ENCODE peak calls at places on chromosomes 2 and 18, in four cellular contexts. One of them, this sample, is unnamed. For H3K79me2, the result is how much of the 10 kb centered on the place peaks cover.

GRCh38 chr2:126669772-126670171 is 13.8 kb downstream of the GYPC start:
- DNase-seq in H9: no peak
- DNase-seq in H1: no peak
- DNase-seq in GM23338: no peak
- DNase-seq in this sample: no peak

GRCh38 chr2:134284119-134284670 is 30.3 kb downstream of the MGAT5 start:
- DNase-seq in H1: no peak
- DNase-seq in H9: no peak
- DNase-seq in GM23338: no peak
- DNase-seq in this sample: no peak

GRCh38 chr2:144357623-144358400 is 162.1 kb downstream of the ZEB2 start:
- DNase-seq in H9: no peak
- DNase-seq in GM23338: no peak
- DNase-seq in H1: no peak
- DNase-seq in this sample: no peak

GRCh38 chr2:200172944-200173481 is 133.5 kb upstream of the SPATS2L start:
- DNase-seq in H9: no peak
- DNase-seq in GM23338: no peak
- DNase-seq in H1: no peak
- DNase-seq in this sample: no peak

GRCh38 chr2:121171625-121172119 is 113.3 kb downstream of the TFCP2L1 start:
- DNase-seq in GM23338: no peak
- DNase-seq in H9: no peak
- DNase-seq in H1: no peak
- DNase-seq in this sample: no peak

GRCh38 chr2:61713457-61713856 is 140.4 kb downstream of the FAM161A start:
- DNase-seq in H1: no peak
- DNase-seq in GM23338: no peak
- DNase-seq in H9: no peak
- DNase-seq in this sample: no peak

GRCh38 chr2:85913854-85914524 is 25.2 kb upstream of the ST3GAL5 start:
- DNase-seq in H1: no peak
- DNase-seq in H9: no peak
- DNase-seq in GM23338: no peak
- DNase-seq in this sample: no peak

GRCh38 chr18:42187611-42188378 is 232.8 kb downstream of the PIK3C3 start:
- DNase-seq in GM23338: no peak
- DNase-seq in H1: no peak
- DNase-seq in H9: no peak
- DNase-seq in this sample: no peak

GRCh38 chr2:17821080-17821479 is 4.8 kb downstream of the MSGN1 start:
- DNase-seq in H9: no peak
- DNase-seq in GM23338: no peak
- DNase-seq in H1: no peak
- DNase-seq in this sample: no peak

GRCh38 chr2:55771612-55772011 is 78.0 kb upstream of the PNPT1 start:
- DNase-seq in H9: no peak
- DNase-seq in H1: no peak
- DNase-seq in GM23338: peak
- DNase-seq in this sample: peak

GRCh38 chr2:172931256-172931894 is 144.3 kb upstream of the MAP3K20 start:
- DNase-seq in GM23338: peak
- DNase-seq in H9: no peak
- DNase-seq in H1: no peak
- DNase-seq in this sample: peak

GRCh38 chr2:175003875-175004729 is 1.1 kb downstream of the CHN1 start:
- DNase-seq in GM23338: peak
- DNase-seq in H1: no peak
- DNase-seq in H9: peak
- DNase-seq in this sample: peak

GRCh38 chr2:207529330-207530159 is at the start of gene CREB1:
- DNase-seq in H1: peak
- DNase-seq in GM23338: peak
- DNase-seq in H9: peak
- DNase-seq in this sample: peak
- H3K79me2 ChIP-seq in H1: under half
- H3K79me2 ChIP-seq in GM23338: under half
- H3K79me2 ChIP-seq in H9: under half
- H3K79me2 ChIP-seq in this sample: under half

DNA sequence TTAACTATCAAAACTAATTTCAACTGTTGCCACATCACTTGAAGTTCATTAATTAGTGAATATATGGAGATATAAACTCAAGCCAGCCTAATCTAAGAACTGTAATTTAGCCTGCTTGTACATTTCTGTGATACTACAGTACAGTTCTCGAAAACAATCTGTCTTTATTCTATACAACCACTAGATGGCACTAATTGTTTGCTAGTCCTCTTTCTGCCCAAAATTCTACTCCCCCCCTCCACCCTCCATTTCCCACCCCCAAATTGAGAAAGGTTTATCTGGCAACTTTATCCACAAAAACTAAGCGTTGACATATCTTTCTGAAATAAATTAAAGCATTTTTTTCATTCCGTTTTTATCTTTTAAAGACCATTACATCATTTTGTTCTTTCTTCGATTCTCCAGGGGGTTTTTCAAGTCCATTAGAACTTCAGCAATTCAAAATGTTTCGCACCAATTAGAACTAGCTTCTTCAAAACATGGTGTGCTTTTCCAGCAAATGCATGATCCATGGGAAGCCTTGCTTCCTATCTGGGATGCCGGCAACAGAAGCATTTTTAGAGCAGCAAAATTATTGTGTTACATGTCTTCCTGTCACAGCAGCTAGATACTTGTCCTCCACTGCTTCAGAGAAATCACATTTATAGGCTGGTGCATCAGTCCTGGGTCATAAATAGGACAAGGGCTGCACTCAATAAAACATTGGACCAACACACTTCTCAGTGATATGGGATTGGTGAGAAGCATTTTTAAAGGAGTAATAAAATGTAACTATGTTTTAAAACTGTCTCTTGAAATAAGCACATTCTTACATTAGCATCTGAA is 241.3 kb downstream of the PAX3 start:
- DNase-seq in H1: no peak
- DNase-seq in H9: no peak
- DNase-seq in GM23338: peak
- DNase-seq in this sample: peak
- TF ChIP-seq CTCF in H1: no peak
- TF ChIP-seq CTCF in H9: peak
- TF ChIP-seq CTCF in GM23338: peak
- TF ChIP-seq CTCF in this sample: peak

GRCh38 chr2:150475479-150476212 is 11.8 kb downstream of the RND3 start:
- DNase-seq in H9: no peak
- DNase-seq in H1: no peak
- DNase-seq in GM23338: no peak
- DNase-seq in this sample: no peak
- H3K79me2 ChIP-seq in H9: under half
- H3K79me2 ChIP-seq in H1: under half
- H3K79me2 ChIP-seq in GM23338: half or more
- H3K79me2 ChIP-seq in this sample: under half

GRCh38 chr18:74179623-74180199 is 31.4 kb downstream of the TIMM21 start:
- DNase-seq in GM23338: no peak
- DNase-seq in H9: no peak
- DNase-seq in H1: no peak
- DNase-seq in this sample: no peak
- TF ChIP-seq CTCF in GM23338: no peak
- TF ChIP-seq CTCF in H9: no peak
- TF ChIP-seq CTCF in H1: no peak
- TF ChIP-seq CTCF in this sample: no peak

DNA sequence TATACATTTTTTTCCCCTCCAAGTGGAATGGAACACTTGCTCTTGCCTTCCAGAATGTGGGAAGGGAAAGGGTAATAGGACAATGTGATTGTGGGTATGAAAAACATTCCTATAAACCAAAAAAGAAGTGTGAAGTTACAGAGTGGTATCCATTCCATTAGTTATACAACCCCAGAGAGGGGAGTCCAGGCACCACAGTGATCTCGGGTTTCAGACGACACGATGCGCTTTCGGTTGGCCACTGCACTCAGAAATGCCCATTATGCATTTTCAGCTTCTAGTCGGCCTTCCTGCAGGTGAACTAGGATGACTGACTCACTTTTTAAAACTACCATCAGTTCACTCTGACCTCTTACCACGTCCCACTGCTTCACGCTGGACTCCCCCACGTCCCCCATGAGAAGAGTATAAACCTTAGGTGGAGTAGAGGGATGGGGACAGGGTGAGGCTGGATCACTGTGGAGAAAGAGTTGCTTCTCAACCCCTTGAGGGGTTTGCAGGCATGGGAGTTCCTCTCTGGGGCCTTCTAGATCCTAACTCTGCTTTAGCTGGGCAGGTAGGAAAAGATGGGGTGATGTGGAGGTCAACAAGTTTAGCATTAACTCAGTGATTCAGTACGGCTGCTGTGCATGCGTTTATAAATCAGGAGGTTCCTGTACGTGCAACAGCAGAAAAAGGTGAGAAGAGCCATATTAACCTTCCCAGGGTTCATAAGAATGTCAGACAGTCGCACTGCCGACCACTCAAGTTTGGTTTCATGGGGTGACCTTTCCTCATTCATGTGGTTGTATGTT is 50.5 kb downstream of the ZNF532 start:
- DNase-seq in GM23338: peak
- DNase-seq in H1: no peak
- DNase-seq in H9: no peak
- DNase-seq in this sample: no peak
- H3K79me2 ChIP-seq in GM23338: half or more
- H3K79me2 ChIP-seq in H1: under half
- H3K79me2 ChIP-seq in H9: half or more
- H3K79me2 ChIP-seq in this sample: half or more

DNA sequence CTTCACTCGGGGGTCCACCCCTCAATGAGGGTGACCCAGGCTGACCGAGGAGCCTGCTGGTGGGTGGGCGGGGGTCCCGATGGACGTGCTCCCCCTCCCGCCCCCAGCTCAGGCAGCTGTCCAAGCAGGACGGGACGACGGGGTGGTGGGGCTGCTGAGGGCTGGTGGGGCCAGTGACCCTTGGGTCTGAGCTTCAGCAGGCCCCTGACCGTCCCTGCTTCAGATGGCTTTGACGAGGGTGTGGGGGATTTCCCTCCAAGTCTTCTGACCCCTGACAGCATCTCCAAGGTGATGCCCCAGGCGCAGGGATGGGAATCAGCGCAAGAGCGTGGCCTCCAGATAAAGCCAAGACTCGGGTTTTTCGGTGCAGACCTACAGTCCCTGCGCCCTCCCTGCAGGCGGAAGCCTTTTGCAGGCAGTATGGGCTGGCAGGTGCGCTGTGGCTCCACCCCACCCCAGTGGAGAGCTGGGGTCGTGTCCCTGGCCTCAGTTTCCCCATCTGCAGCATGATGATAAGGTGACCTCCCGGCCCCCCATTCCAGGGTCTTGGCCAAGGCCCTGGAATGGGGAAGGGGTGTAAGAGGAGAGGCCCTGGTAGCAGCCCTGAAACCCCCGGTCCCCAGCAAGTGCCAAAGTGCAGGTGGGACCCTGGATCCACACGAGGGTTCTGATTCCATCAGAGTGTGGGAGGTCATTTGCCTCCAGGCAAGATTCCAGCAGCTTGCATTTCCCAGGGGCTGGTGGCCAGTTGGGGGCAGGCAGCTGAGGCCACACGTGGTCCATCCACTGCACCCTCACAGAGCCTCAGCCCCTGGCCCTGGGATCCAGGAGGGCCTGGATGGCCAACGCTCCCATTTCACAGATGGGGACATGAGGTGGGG is 8.7 kb downstream of the CROCC2 start:
- DNase-seq in GM23338: no peak
- DNase-seq in H1: no peak
- DNase-seq in H9: no peak
- DNase-seq in this sample: no peak
- TF ChIP-seq CTCF in GM23338: no peak
- TF ChIP-seq CTCF in H1: no peak
- TF ChIP-seq CTCF in H9: peak
- TF ChIP-seq CTCF in this sample: peak

GRCh38 chr18:63155910-63156773 is 163.4 kb downstream of the BCL2 start:
- DNase-seq in GM23338: no peak
- DNase-seq in H1: no peak
- DNase-seq in H9: no peak
- DNase-seq in this sample: no peak

GRCh38 chr18:63159590-63159989 is 160.0 kb downstream of the BCL2 start:
- DNase-seq in H1: no peak
- DNase-seq in GM23338: no peak
- DNase-seq in H9: no peak
- DNase-seq in this sample: no peak

GRCh38 chr18:63158676-63159291 is 160.8 kb downstream of the BCL2 start:
- DNase-seq in H9: no peak
- DNase-seq in H1: no peak
- DNase-seq in GM23338: no peak
- DNase-seq in this sample: no peak

GRCh38 chr18:63158012-63158631 is 161.4 kb downstream of the BCL2 start:
- DNase-seq in H9: no peak
- DNase-seq in H1: no peak
- DNase-seq in GM23338: no peak
- DNase-seq in this sample: no peak

DNA sequence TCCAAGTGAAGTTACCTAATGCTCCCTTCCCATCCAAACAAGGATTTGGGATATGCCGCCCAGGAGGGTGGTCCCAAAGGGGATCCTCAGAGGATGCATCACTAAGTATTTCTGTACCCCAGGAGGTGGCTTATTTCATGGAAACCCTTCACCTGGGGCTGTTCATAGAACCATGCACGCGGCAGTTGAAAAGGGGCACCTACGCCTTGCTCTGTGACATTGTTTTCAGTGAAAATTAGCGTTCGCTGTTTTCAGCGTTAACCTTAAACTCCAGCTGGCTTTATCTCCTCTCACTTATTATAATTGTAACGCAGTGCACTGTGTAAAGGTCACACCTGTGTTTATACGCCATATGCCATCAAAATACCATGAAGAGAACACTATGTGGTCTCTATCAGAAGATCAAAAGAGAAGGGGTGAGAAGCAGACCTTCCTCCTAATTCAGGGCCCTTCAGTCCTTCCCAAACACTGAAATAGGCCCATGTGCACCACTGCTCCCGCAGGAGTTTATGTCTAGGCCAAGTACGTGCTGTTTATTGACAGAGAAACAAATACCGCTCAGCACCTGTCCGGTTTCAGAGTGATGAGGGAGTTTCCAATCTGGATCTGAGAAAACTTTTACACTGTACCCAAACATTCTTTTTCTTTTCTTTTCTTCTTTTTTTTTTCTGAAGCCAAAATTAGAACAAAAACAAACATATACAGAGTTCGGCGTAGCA is 162.1 kb downstream of the BCL2 start:
- DNase-seq in H1: no peak
- DNase-seq in H9: no peak
- DNase-seq in GM23338: no peak
- DNase-seq in this sample: no peak
- H3K79me2 ChIP-seq in H1: under half
- H3K79me2 ChIP-seq in H9: under half
- H3K79me2 ChIP-seq in GM23338: under half
- H3K79me2 ChIP-seq in this sample: under half

GRCh38 chr18:25420091-25420490 is 68.1 kb upstream of the ZNF521 start:
- DNase-seq in H9: no peak
- DNase-seq in H1: no peak
- DNase-seq in GM23338: no peak
- DNase-seq in this sample: no peak
- TF ChIP-seq CTCF in H9: no peak
- TF ChIP-seq CTCF in H1: no peak
- TF ChIP-seq CTCF in GM23338: no peak
- TF ChIP-seq CTCF in this sample: no peak

GRCh38 chr2:164771897-164772296 is 69.7 kb downstream of the COBLL1 start:
- DNase-seq in GM23338: no peak
- DNase-seq in H9: no peak
- DNase-seq in H1: no peak
- DNase-seq in this sample: no peak
- H3K79me2 ChIP-seq in GM23338: under half
- H3K79me2 ChIP-seq in H9: under half
- H3K79me2 ChIP-seq in H1: under half
- H3K79me2 ChIP-seq in this sample: under half

This sample was measured in neural progenitor cell.